ENCODE peak calls at places on chromosomes 3 and 15, in five cellular contexts. R is IMR-90, W is mesendoderm, Z is H1, G is neuronal stem cell. S is an unnamed sample.

GRCh38 chr15:57553526-57553925 is 38.2 kb upstream of the MYZAP start:
- DNase-seq in R (no peak), W (peak; percentile 57), Z (peak; percentile 56), G (no peak), S (no peak)

GRCh38 chr15:66894363-66894762 is 171.0 kb upstream of the SMAD3 start:
- DNase-seq in R (no peak), W (peak; percentile 27), Z (peak; percentile 22), G (no peak), S (no peak)

GRCh38 chr3:23435904-23436303 is 232.8 kb downstream of the UBE2E2 start:
- DNase-seq in R (no peak), W (no peak), Z (no peak), G (no peak), S (no peak)

GRCh38 chr15:87566236-87566635 is 690.3 kb downstream of the NTRK3 start:
- DNase-seq in R (no peak), W (no peak), Z (no peak), G (no peak), S (no peak)

GRCh38 chr3:4751057-4752051 is 227.9 kb upstream of the BHLHE40 start:
- DNase-seq in R (peak; percentile 87), W (peak; percentile 17), Z (no peak), G (no peak), S (peak; percentile 74)

GRCh38 chr15:90598053-90598577 is 68.4 kb downstream of the CRTC3 start:
- DNase-seq in R (no peak), W (peak; percentile 65), Z (no peak), G (no peak), S (peak; percentile 16)

GRCh38 chr3:72480366-72480765 is 367.9 kb downstream of the SHQ1 start:
- DNase-seq in R (no peak), W (no peak), Z (no peak), G (no peak), S (no peak)

GRCh38 chr15:53910852-53911251 is 67.4 kb upstream of the UNC13C start:
- DNase-seq in R (no peak), W (no peak), Z (no peak), G (no peak), S (no peak)

DNA sequence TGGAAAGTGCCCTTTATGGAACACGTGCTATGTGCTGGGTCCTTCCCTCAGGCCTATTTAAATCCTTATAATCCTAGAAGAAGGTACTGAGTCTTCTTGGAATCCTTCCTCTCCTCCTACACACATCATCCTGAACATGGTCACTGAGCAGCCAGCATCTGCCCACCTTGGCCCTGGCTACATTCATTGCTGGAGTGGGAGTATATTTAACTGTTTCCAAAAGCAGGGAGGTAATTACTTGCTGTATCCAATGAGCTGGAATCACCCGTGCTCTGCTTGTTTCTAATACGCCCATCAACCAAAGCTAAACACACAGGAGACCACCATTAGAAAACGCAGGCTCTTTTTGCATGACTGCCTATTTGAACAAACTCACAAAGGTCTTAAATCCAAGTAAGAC is 122.2 kb downstream of the RORA start:
- DNase-seq in R (no peak), W (no peak), Z (no peak), G (no peak), S (no peak)
- H3K36me3 ChIP-seq in R (no peaks in the 10 kb centered on the region), W (no peaks in the 10 kb centered on the region), Z (no peaks in the 10 kb centered on the region), G (no peaks in the 10 kb centered on the region), S (no peaks in the 10 kb centered on the region)

GRCh38 chr15:94229591-94230365 is 1.6 kb upstream of the MCTP2 start:
- DNase-seq in R (no peak), W (no peak), Z (no peak), G (no peak), S (peak; percentile 57)
- H3K4me2 ChIP-seq in R (no peak overlapping the region), W (no peak overlapping the region), Z (no peak overlapping the region), G (no peak overlapping the region), S (no peak overlapping the region)

GRCh38 chr15:34994925-34995324 is 6.8 kb upstream of the ZNF770 start:
- DNase-seq in R (no peak), W (no peak), Z (no peak), G (no peak), S (no peak)

GRCh38 chr15:35000511-35000910 is 12.4 kb upstream of the ZNF770 start:
- DNase-seq in R (peak; percentile 79), W (no peak), Z (no peak), G (no peak), S (peak; percentile 49)

GRCh38 chr15:35003928-35004327 is 15.8 kb upstream of the ZNF770 start:
- DNase-seq in R (no peak), W (no peak), Z (no peak), G (no peak), S (no peak)

GRCh38 chr15:34999906-35000305 is 11.8 kb upstream of the ZNF770 start:
- DNase-seq in R (no peak), W (no peak), Z (no peak), G (no peak), S (no peak)
- H2BK15ac ChIP-seq in R (no peak overlapping the region), W (no peak overlapping the region), Z (peak overlapping the region; percentile 37), G (no peak overlapping the region), S (no peak overlapping the region)

GRCh38 chr3:172332256-172333041 is 115.8 kb downstream of the GHSR start:
- DNase-seq in R (peak; percentile 61), W (peak; percentile 76), Z (peak; percentile 78), G (peak; percentile 62), S (peak; percentile 73)
- H3K36me3 ChIP-seq in R (peaks cover 38% of the 10 kb centered on the region), W (peaks cover 14% of the 10 kb centered on the region), Z (peaks cover 2% of the 10 kb centered on the region), G (peaks cover 94% of the 10 kb centered on the region), S (peaks cover 90% of the 10 kb centered on the region)

DNA sequence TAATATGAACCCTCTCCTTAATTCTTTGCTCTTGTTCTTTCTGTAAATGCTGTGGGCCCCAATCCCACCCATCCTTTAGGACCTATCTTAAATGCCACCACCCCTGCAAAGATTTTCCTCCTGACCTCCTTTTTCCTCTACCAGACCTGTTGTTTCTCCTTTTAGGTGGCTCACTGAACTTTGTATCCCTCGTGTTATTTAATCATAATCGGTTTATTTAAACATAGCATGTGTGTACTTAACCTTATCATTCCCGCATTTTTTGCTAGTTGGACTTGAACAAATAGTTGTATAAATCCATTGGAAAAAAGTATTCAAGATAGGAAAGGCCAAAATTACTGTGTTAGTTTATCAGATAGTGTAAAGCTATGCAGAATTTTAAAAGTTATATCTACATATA is 988 bp upstream of the NFKBIZ start:
- DNase-seq in R (no peak), W (no peak), Z (no peak), G (no peak), S (peak; percentile 4)
- H3K4me2 ChIP-seq in R (peak overlapping the region; percentile 66), W (no peak overlapping the region), Z (peak overlapping the region; percentile 78), G (no peak overlapping the region), S (no peak overlapping the region)

GRCh38 chr15:47945869-47946666 is 174.7 kb upstream of the SLC24A5 start:
- DNase-seq in R (no peak), W (no peak), Z (no peak), G (no peak), S (no peak)
- H2BK15ac ChIP-seq in R (no peak overlapping the region), W (no peak overlapping the region), Z (no peak overlapping the region), G (no peak overlapping the region), S (no peak overlapping the region)

GRCh38 chr3:44929782-44930181 is 46.2 kb downstream of the ZDHHC3 start:
- DNase-seq in R (no peak), W (no peak), Z (no peak), G (no peak), S (no peak)

GRCh38 chr3:44932986-44933944 is 42.7 kb downstream of the ZDHHC3 start:
- DNase-seq in R (no peak), W (no peak), Z (no peak), G (no peak), S (no peak)

GRCh38 chr3:44931791-44932190 is 44.2 kb downstream of the ZDHHC3 start:
- DNase-seq in R (no peak), W (no peak), Z (no peak), G (no peak), S (no peak)

GRCh38 chr3:44932271-44932670 is 43.7 kb downstream of the ZDHHC3 start:
- DNase-seq in R (no peak), W (no peak), Z (no peak), G (peak; percentile 26), S (no peak)

DNA sequence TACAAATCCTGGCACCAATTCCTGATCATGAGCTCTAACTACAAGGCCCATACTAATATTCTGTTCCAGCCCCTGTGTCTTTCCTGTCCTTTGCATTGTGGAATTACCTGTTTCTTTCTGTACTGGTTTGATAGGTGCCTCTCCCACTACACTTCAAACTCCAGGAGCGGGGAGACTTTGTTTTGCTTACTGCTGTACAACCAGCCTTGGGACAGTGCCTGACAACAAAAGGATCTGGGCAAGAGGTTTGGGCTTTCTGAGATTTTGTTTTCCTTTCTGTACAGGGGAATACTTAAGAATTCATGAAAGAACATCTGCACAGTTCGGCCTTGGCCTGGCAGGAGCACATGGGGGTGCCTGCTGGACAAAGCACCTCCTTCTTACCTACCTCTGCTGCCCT is 45.1 kb downstream of the ZDHHC3 start:
- DNase-seq in R (no peak), W (no peak), Z (no peak), G (no peak), S (no peak)
- H3K36me3 ChIP-seq in R (peaks cover 61% of the 10 kb centered on the region), W (no peaks in the 10 kb centered on the region), Z (peaks cover 9% of the 10 kb centered on the region), G (peaks cover 80% of the 10 kb centered on the region), S (peaks cover 87% of the 10 kb centered on the region)

S was measured in mesenchymal stem cell.